ENCODE peak calls at places on chromosomes 3 and 15, in nine cellular contexts. N is NCI-H226; F is fibroblast of the aortic adventitia; I is C1 segment of cervical spinal cord; C is activated naive CD8-positive, alpha-beta T cell treated with anti-CD3 and anti-CD28 coated beads, Interleukin-2, amount 10 ng/mL, durations not matched to agents 7 days and 5 days; B is effector memory CD4-positive, alpha-beta T cell; A is anterior cingulate cortex; H is activated CD4-positive, alpha-beta T cell treated with anti-CD3 and anti-CD28 coated beads, Interleukin-2, amount 10 ng/mL, durations not matched to agents 7 days and 5 days; T is HEK293T. K is an unnamed sample.

GRCh38 chr3:150775001-150775599 is 12.1 kb upstream of the SIAH2 start:
- DNase-seq in N (peak), F (peak), I (no peak), C (no peak), B (no peak), A (no peak), H (no peak), T (no peak), K (peak)

GRCh38 chr3:182908471-182908870 is 71.9 kb downstream of the DCUN1D1 start:
- DNase-seq in N (no peak), F (peak), I (no peak), C (no peak), B (no peak), A (no peak), H (no peak), T (no peak), K (peak)

GRCh38 chr3:194971965-194972364 is 286.3 kb downstream of the FAM43A start:
- DNase-seq in N (no peak), F (no peak), I (no peak), C (no peak), B (no peak), A (no peak), H (no peak), T (no peak), K (no peak)

GRCh38 chr3:27425896-27426565 is 56.8 kb upstream of the NEK10 start:
- DNase-seq in N (no peak), F (no peak), I (no peak), C (no peak), B (no peak), A (no peak), H (no peak), T (no peak), K (no peak)

GRCh38 chr3:29410200-29410599 is 129.3 kb downstream of the RBMS3 start:
- DNase-seq in N (no peak), F (no peak), I (no peak), C (no peak), B (no peak), A (no peak), H (no peak), T (no peak), K (no peak)

GRCh38 chr15:90212221-90213079 is 11.3 kb downstream of the SEMA4B start:
- DNase-seq in N (no peak), F (no peak), I (no peak), C (no peak), B (no peak), A (no peak), H (no peak), T (no peak), K (no peak)

GRCh38 chr3:69236808-69237707 is 114.7 kb upstream of the LMOD3 start:
- DNase-seq in N (no peak), F (no peak), I (no peak), C (no peak), B (no peak), A (no peak), H (no peak), T (no peak), K (no peak)

GRCh38 chr15:63301088-63301487 is 23.7 kb downstream of the APH1B start:
- DNase-seq in N (no peak), F (no peak), I (no peak), C (no peak), B (no peak), A (no peak), H (no peak), T (no peak), K (no peak)

GRCh38 chr3:83873550-83873949 is 1085.2 kb upstream of the CADM2 start:
- DNase-seq in N (no peak), F (no peak), I (no peak), C (no peak), B (no peak), A (no peak), H (no peak), T (no peak), K (no peak)

GRCh38 chr3:158205324-158205723 is 95.4 kb downstream of the RSRC1 start:
- DNase-seq in N (no peak), F (no peak), I (no peak), C (no peak), B (no peak), A (no peak), H (no peak), T (no peak), K (no peak)

GRCh38 chr3:27557411-27557810 is 73.2 kb upstream of the SLC4A7 start:
- DNase-seq in N (no peak), F (peak), I (no peak), C (no peak), B (no peak), A (no peak), H (no peak), T (no peak), K (no peak)

GRCh38 chr15:69998541-69999391 is 99.0 kb downstream of the TLE3 start:
- DNase-seq in N (no peak), F (no peak), I (no peak), C (no peak), B (no peak), A (no peak), H (no peak), T (no peak), K (no peak)

GRCh38 chr15:67267951-67268941 is 13.7 kb downstream of the IQCH start:
- DNase-seq in N (no peak), F (no peak), I (no peak), C (no peak), B (no peak), A (no peak), H (no peak), T (no peak), K (no peak)

GRCh38 chr3:113536627-113537101 is 4.3 kb downstream of the SIDT1 start:
- DNase-seq in N (peak), F (no peak), I (no peak), C (no peak), B (no peak), A (no peak), H (no peak), T (no peak), K (no peak)

GRCh38 chr15:60835974-60836373 is 357.0 kb upstream of the ICE2 start:
- DNase-seq in N (no peak), F (peak), I (no peak), C (no peak), B (no peak), A (no peak), H (no peak), T (no peak), K (peak)

GRCh38 chr3:145094355-145094941 is 1066.5 kb downstream of the PLOD2 start:
- DNase-seq in N (peak), F (peak), I (no peak), C (no peak), B (no peak), A (no peak), H (no peak), T (peak), K (peak)